ENCODE peak calls at places on chromosomes 3 and 15, in ten cellular contexts. O is GM23338, Z is suprapubic skin, F is transverse colon, E is stomach, K is breast epithelium, C is esophagus muscularis mucosa, M is HL-60, W is HepG2, P is sigmoid colon. V is an unnamed sample.

GRCh38 chr15:34837246-34838016 is 42.1 kb upstream of the ACTC1 start:
- DNase-seq in O (no peak), Z (no peak), F (no peak), E (no peak), K (no peak), C (no peak), M (no peak), W (no peak), P (no peak), V (no peak)

GRCh38 chr3:25885544-25885943 is 95.7 kb downstream of the OXSM start:
- DNase-seq in O (no peak), Z (no peak), F (no peak), E (no peak), K (no peak), C (no peak), M (no peak), W (no peak), P (no peak), V (no peak)

GRCh38 chr3:56928379-56929068 is 126.8 kb upstream of the ARHGEF3 start:
- DNase-seq in O (peak; percentile 26), Z (no peak), F (no peak), E (no peak), K (no peak), C (no peak), M (no peak), W (peak; percentile 25), P (no peak), V (no peak)

GRCh38 chr3:111709645-111710044 is 114.5 kb upstream of the ZBED2 start:
- DNase-seq in O (no peak), Z (no peak), F (no peak), E (no peak), K (no peak), C (peak; percentile 62), M (no peak), W (no peak), P (no peak), V (no peak)

GRCh38 chr3:13167829-13168228 is 94.6 kb upstream of the IQSEC1 start:
- DNase-seq in O (no peak), Z (no peak), F (no peak), E (no peak), K (no peak), C (no peak), M (no peak), W (no peak), P (peak; percentile 15), V (no peak)

GRCh38 chr3:38137615-38138346 is 680 bp upstream of the MYD88 start:
- DNase-seq in O (peak; percentile 62), Z (peak; percentile 79), F (peak; percentile 37), E (no peak), K (no peak), C (no peak), M (no peak), W (no peak), P (no peak), V (peak; percentile 96)

GRCh38 chr3:151008699-151009098 is 36.2 kb upstream of the CLRN1 start:
- DNase-seq in O (peak; percentile 51), Z (no peak), F (no peak), E (no peak), K (no peak), C (no peak), M (no peak), W (no peak), P (no peak), V (no peak)

GRCh38 chr3:124288996-124289395 is 297.1 kb upstream of the ROPN1 start:
- DNase-seq in O (no peak), Z (no peak), F (no peak), E (no peak), K (no peak), C (no peak), M (no peak), W (no peak), P (no peak), V (no peak)

GRCh38 chr3:59777559-59778178 is 727.8 kb upstream of the CFAP20DC start:
- DNase-seq in O (no peak), Z (no peak), F (no peak), E (no peak), K (no peak), C (no peak), M (no peak), W (no peak), P (no peak), V (no peak)

GRCh38 chr3:151612119-151612518 is 121.6 kb upstream of the AADACL2 start:
- DNase-seq in O (no peak), Z (no peak), F (no peak), E (no peak), K (no peak), C (no peak), M (no peak), W (no peak), P (no peak), V (no peak)

GRCh38 chr15:83514584-83514983 is 67.4 kb downstream of the SH3GL3 start:
- DNase-seq in O (no peak), Z (no peak), F (no peak), E (no peak), K (no peak), C (no peak), M (no peak), W (no peak), P (no peak), V (no peak)

GRCh38 chr15:83515171-83515570 is 68.0 kb downstream of the SH3GL3 start:
- DNase-seq in O (no peak), Z (no peak), F (no peak), E (no peak), K (no peak), C (no peak), M (no peak), W (no peak), P (no peak), V (no peak)

GRCh38 chr15:83510001-83510400 is 62.9 kb downstream of the SH3GL3 start:
- DNase-seq in O (no peak), Z (no peak), F (no peak), E (no peak), K (no peak), C (no peak), M (no peak), W (no peak), P (no peak), V (no peak)

GRCh38 chr15:83516935-83517334 is 69.8 kb downstream of the SH3GL3 start:
- DNase-seq in O (no peak), Z (no peak), F (no peak), E (no peak), K (no peak), C (no peak), M (no peak), W (no peak), P (no peak), V (no peak)

DNA sequence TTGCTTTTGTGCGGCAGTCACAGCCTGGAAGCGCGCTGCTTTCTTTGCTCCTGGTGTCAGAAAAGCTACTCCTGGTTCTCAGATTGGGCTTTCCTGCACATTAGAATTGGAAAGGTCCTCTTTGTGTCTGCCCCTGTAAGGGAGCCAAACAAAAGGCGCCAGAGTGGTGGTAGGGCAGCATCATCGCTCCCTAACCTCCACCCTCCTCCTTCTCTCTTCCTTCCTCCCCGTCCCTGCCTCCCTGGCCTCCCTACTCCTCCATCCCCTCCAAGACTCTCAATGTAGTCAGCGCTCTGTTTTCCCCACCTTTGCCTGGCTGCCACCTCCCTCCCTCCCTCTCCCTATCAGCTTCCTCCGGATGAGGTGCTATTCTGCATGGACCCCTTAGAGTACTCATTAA is 65.3 kb downstream of the SH3GL3 start:
- DNase-seq in O (peak; percentile 27), Z (no peak), F (no peak), E (no peak), K (no peak), C (no peak), M (no peak), W (no peak), P (no peak), V (no peak)
- TF ChIP-seq POLR2AphosphoS5 in O (no peak), Z (no peak), F (no peak), E (no peak), K (no peak), C (no peak), M (no peak), W (no peak), P (no peak), V (no peak)

GRCh38 chr3:192915724-192916123 is 1.9 kb downstream of the MB21D2 start:
- DNase-seq in O (no peak), Z (no peak), F (no peak), E (no peak), K (no peak), C (no peak), M (no peak), W (no peak), P (no peak), V (no peak)
- H3K4me3 ChIP-seq in O (peak overlapping the region; percentile 90), Z (peak overlapping the region; percentile 88), F (peak overlapping the region; percentile 82), E (peak overlapping the region; percentile 72), K (no peak overlapping the region), C (peak overlapping the region; percentile 84), M (no peak overlapping the region), W (no peak overlapping the region), P (peak overlapping the region; percentile 81), V (no peak overlapping the region)

DNA sequence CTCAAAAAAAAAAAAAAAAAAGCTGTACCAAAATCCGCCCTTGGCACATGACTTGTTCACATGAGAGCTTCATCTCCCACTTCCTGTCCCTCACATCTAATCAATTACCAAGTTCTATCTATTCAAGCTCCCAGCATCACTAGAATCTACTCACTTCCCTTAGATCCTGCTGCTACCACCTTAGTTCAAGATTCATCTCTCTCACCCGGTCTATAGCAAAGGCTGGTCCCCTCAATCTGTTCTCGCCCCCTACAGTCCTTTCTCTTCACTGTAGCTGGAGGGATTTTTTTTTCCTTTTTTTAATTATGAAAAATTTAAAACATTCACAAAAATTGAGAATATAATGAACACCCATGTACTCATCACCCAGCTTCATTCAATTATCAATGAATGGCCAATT is 16.7 kb upstream of the GPR160 start:
- DNase-seq in O (peak; percentile 56), Z (no peak), F (no peak), E (no peak), K (no peak), C (no peak), M (no peak), W (no peak), P (no peak), V (no peak)
- TF ChIP-seq CTCF in O (peak; percentile 70), Z (no peak), F (no peak), E (no peak), K (no peak), C (no peak), M (no peak), W (no peak), P (no peak), V (no peak)

GRCh38 chr3:73073091-73073707 is 11.7 kb downstream of the EBLN2 start:
- DNase-seq in O (no peak), Z (no peak), F (no peak), E (no peak), K (no peak), C (no peak), M (no peak), W (peak; percentile 15), P (no peak), V (no peak)

GRCh38 chr3:73074681-73075305 is 13.3 kb downstream of the EBLN2 start:
- DNase-seq in O (no peak), Z (no peak), F (no peak), E (no peak), K (no peak), C (no peak), M (no peak), W (no peak), P (no peak), V (no peak)

GRCh38 chr3:73070675-73071575 is 9.5 kb downstream of the EBLN2 start:
- DNase-seq in O (no peak), Z (no peak), F (no peak), E (no peak), K (no peak), C (no peak), M (peak; percentile 35), W (peak; percentile 7), P (no peak), V (no peak)

GRCh38 chr3:73071952-73072351 is 10.5 kb downstream of the EBLN2 start:
- DNase-seq in O (no peak), Z (no peak), F (no peak), E (no peak), K (no peak), C (no peak), M (no peak), W (no peak), P (no peak), V (no peak)

GRCh38 chr3:73072634-73073033 is 11.2 kb downstream of the EBLN2 start:
- DNase-seq in O (no peak), Z (no peak), F (no peak), E (no peak), K (no peak), C (no peak), M (peak; percentile 35), W (no peak), P (no peak), V (no peak)
- TF ChIP-seq POLR2AphosphoS5 in O (no peak), Z (no peak), F (no peak), E (no peak), K (no peak), C (no peak), M (no peak), W (no peak), P (no peak), V (no peak)